ENCODE peak calls at places on chromosomes 2 and 18, in five cellular contexts. One of them, this sample, is unnamed.

GRCh38 chr2:9764153-9764778 is 79.0 kb upstream of the TAF1B start:
- DNase-seq in cardiac muscle cell: no peak
- DNase-seq in OCI-LY7: peak
- DNase-seq in activated T-helper 9 cell treated with anti-CD3 and anti-CD28 coated beads, Interleukin-2, amount 50 U/mL, for 16 hours: no peak
- DNase-seq in naive thymus-derived CD4-positive, alpha-beta T cell: no peak
- DNase-seq in this sample: no peak

GRCh38 chr2:148875387-148876051 is 492 bp downstream of the KIF5C start:
- DNase-seq in naive thymus-derived CD4-positive, alpha-beta T cell: no peak
- DNase-seq in cardiac muscle cell: no peak
- DNase-seq in OCI-LY7: peak
- DNase-seq in activated T-helper 9 cell treated with anti-CD3 and anti-CD28 coated beads, Interleukin-2, amount 50 U/mL, for 16 hours: no peak
- DNase-seq in this sample: no peak

GRCh38 chr18:35478520-35479435 is 19.0 kb downstream of the INO80C start:
- DNase-seq in cardiac muscle cell: peak
- DNase-seq in OCI-LY7: no peak
- DNase-seq in activated T-helper 9 cell treated with anti-CD3 and anti-CD28 coated beads, Interleukin-2, amount 50 U/mL, for 16 hours: no peak
- DNase-seq in naive thymus-derived CD4-positive, alpha-beta T cell: no peak
- DNase-seq in this sample: no peak

GRCh38 chr2:86023366-86023712 is 82.3 kb downstream of the POLR1A start:
- DNase-seq in naive thymus-derived CD4-positive, alpha-beta T cell: no peak
- DNase-seq in cardiac muscle cell: no peak
- DNase-seq in activated T-helper 9 cell treated with anti-CD3 and anti-CD28 coated beads, Interleukin-2, amount 50 U/mL, for 16 hours: no peak
- DNase-seq in OCI-LY7: peak
- DNase-seq in this sample: no peak

GRCh38 chr2:197889041-197889440 is 84.6 kb downstream of the PLCL1 start:
- DNase-seq in OCI-LY7: peak
- DNase-seq in naive thymus-derived CD4-positive, alpha-beta T cell: peak
- DNase-seq in cardiac muscle cell: peak
- DNase-seq in activated T-helper 9 cell treated with anti-CD3 and anti-CD28 coated beads, Interleukin-2, amount 50 U/mL, for 16 hours: no peak
- DNase-seq in this sample: no peak

GRCh38 chr2:45912109-45912508 is 260.6 kb downstream of the PRKCE start:
- DNase-seq in activated T-helper 9 cell treated with anti-CD3 and anti-CD28 coated beads, Interleukin-2, amount 50 U/mL, for 16 hours: no peak
- DNase-seq in naive thymus-derived CD4-positive, alpha-beta T cell: no peak
- DNase-seq in OCI-LY7: no peak
- DNase-seq in cardiac muscle cell: no peak
- DNase-seq in this sample: no peak

GRCh38 chr18:59593291-59593717 is 103.9 kb downstream of the CCBE1 start:
- DNase-seq in cardiac muscle cell: peak
- DNase-seq in naive thymus-derived CD4-positive, alpha-beta T cell: no peak
- DNase-seq in activated T-helper 9 cell treated with anti-CD3 and anti-CD28 coated beads, Interleukin-2, amount 50 U/mL, for 16 hours: no peak
- DNase-seq in OCI-LY7: no peak
- DNase-seq in this sample: no peak

GRCh38 chr2:21333694-21334093 is 209.9 kb downstream of the TDRD15 start:
- DNase-seq in cardiac muscle cell: no peak
- DNase-seq in activated T-helper 9 cell treated with anti-CD3 and anti-CD28 coated beads, Interleukin-2, amount 50 U/mL, for 16 hours: no peak
- DNase-seq in OCI-LY7: no peak
- DNase-seq in naive thymus-derived CD4-positive, alpha-beta T cell: no peak
- DNase-seq in this sample: no peak

GRCh38 chr2:173459363-173459762 is 104.7 kb downstream of the CDCA7 start:
- DNase-seq in naive thymus-derived CD4-positive, alpha-beta T cell: no peak
- DNase-seq in cardiac muscle cell: no peak
- DNase-seq in OCI-LY7: no peak
- DNase-seq in activated T-helper 9 cell treated with anti-CD3 and anti-CD28 coated beads, Interleukin-2, amount 50 U/mL, for 16 hours: no peak
- DNase-seq in this sample: no peak

GRCh38 chr18:31102941-31103340 is 720 bp upstream of the DSC2 start:
- DNase-seq in activated T-helper 9 cell treated with anti-CD3 and anti-CD28 coated beads, Interleukin-2, amount 50 U/mL, for 16 hours: no peak
- DNase-seq in OCI-LY7: no peak
- DNase-seq in cardiac muscle cell: no peak
- DNase-seq in naive thymus-derived CD4-positive, alpha-beta T cell: no peak
- DNase-seq in this sample: no peak

GRCh38 chr2:220144411-220144810 is 517.0 kb downstream of the SLC4A3 start:
- DNase-seq in activated T-helper 9 cell treated with anti-CD3 and anti-CD28 coated beads, Interleukin-2, amount 50 U/mL, for 16 hours: no peak
- DNase-seq in OCI-LY7: no peak
- DNase-seq in naive thymus-derived CD4-positive, alpha-beta T cell: no peak
- DNase-seq in cardiac muscle cell: peak
- DNase-seq in this sample: no peak

GRCh38 chr2:45275235-45275805 is 266.1 kb upstream of the SIX2 start:
- DNase-seq in cardiac muscle cell: no peak
- DNase-seq in OCI-LY7: no peak
- DNase-seq in activated T-helper 9 cell treated with anti-CD3 and anti-CD28 coated beads, Interleukin-2, amount 50 U/mL, for 16 hours: no peak
- DNase-seq in naive thymus-derived CD4-positive, alpha-beta T cell: no peak
- DNase-seq in this sample: no peak

GRCh38 chr18:2981212-2981728 is 31.7 kb downstream of the LPIN2 start:
- DNase-seq in OCI-LY7: peak
- DNase-seq in activated T-helper 9 cell treated with anti-CD3 and anti-CD28 coated beads, Interleukin-2, amount 50 U/mL, for 16 hours: no peak
- DNase-seq in cardiac muscle cell: peak
- DNase-seq in naive thymus-derived CD4-positive, alpha-beta T cell: no peak
- DNase-seq in this sample: no peak

GRCh38 chr18:2988041-2988794 is 24.7 kb downstream of the LPIN2 start:
- DNase-seq in OCI-LY7: no peak
- DNase-seq in activated T-helper 9 cell treated with anti-CD3 and anti-CD28 coated beads, Interleukin-2, amount 50 U/mL, for 16 hours: no peak
- DNase-seq in naive thymus-derived CD4-positive, alpha-beta T cell: no peak
- DNase-seq in cardiac muscle cell: peak
- DNase-seq in this sample: no peak

GRCh38 chr2:217289153-217289908 is 429.5 kb upstream of the TNP1 start:
- DNase-seq in naive thymus-derived CD4-positive, alpha-beta T cell: no peak
- DNase-seq in OCI-LY7: no peak
- DNase-seq in activated T-helper 9 cell treated with anti-CD3 and anti-CD28 coated beads, Interleukin-2, amount 50 U/mL, for 16 hours: no peak
- DNase-seq in cardiac muscle cell: no peak
- DNase-seq in this sample: no peak

GRCh38 chr2:225288986-225289385 is 110.5 kb upstream of the NYAP2 start:
- DNase-seq in naive thymus-derived CD4-positive, alpha-beta T cell: no peak
- DNase-seq in activated T-helper 9 cell treated with anti-CD3 and anti-CD28 coated beads, Interleukin-2, amount 50 U/mL, for 16 hours: no peak
- DNase-seq in OCI-LY7: no peak
- DNase-seq in cardiac muscle cell: no peak
- DNase-seq in this sample: no peak

GRCh38 chr2:118032169-118033013 is 18.5 kb upstream of the CCDC93 start:
- DNase-seq in cardiac muscle cell: peak
- DNase-seq in OCI-LY7: peak
- DNase-seq in naive thymus-derived CD4-positive, alpha-beta T cell: no peak
- DNase-seq in activated T-helper 9 cell treated with anti-CD3 and anti-CD28 coated beads, Interleukin-2, amount 50 U/mL, for 16 hours: no peak
- DNase-seq in this sample: peak

GRCh38 chr2:45871541-45871940 is 220.1 kb downstream of the PRKCE start:
- DNase-seq in naive thymus-derived CD4-positive, alpha-beta T cell: no peak
- DNase-seq in cardiac muscle cell: no peak
- DNase-seq in activated T-helper 9 cell treated with anti-CD3 and anti-CD28 coated beads, Interleukin-2, amount 50 U/mL, for 16 hours: no peak
- DNase-seq in OCI-LY7: no peak
- DNase-seq in this sample: no peak

GRCh38 chr2:143977356-143977755 is 542.6 kb downstream of the ZEB2 start:
- DNase-seq in OCI-LY7: no peak
- DNase-seq in naive thymus-derived CD4-positive, alpha-beta T cell: no peak
- DNase-seq in activated T-helper 9 cell treated with anti-CD3 and anti-CD28 coated beads, Interleukin-2, amount 50 U/mL, for 16 hours: no peak
- DNase-seq in cardiac muscle cell: no peak
- DNase-seq in this sample: no peak

GRCh38 chr18:74963820-74964446 is 245.0 kb downstream of the PTGR3 start:
- DNase-seq in activated T-helper 9 cell treated with anti-CD3 and anti-CD28 coated beads, Interleukin-2, amount 50 U/mL, for 16 hours: no peak
- DNase-seq in cardiac muscle cell: peak
- DNase-seq in OCI-LY7: peak
- DNase-seq in naive thymus-derived CD4-positive, alpha-beta T cell: no peak
- DNase-seq in this sample: peak

GRCh38 chr2:100018794-100019193 is 123.6 kb downstream of the AFF3 start:
- DNase-seq in OCI-LY7: no peak
- DNase-seq in activated T-helper 9 cell treated with anti-CD3 and anti-CD28 coated beads, Interleukin-2, amount 50 U/mL, for 16 hours: no peak
- DNase-seq in cardiac muscle cell: no peak
- DNase-seq in naive thymus-derived CD4-positive, alpha-beta T cell: no peak
- DNase-seq in this sample: no peak

GRCh38 chr18:48676756-48677368 is 138.0 kb downstream of the CTIF start:
- DNase-seq in naive thymus-derived CD4-positive, alpha-beta T cell: peak
- DNase-seq in activated T-helper 9 cell treated with anti-CD3 and anti-CD28 coated beads, Interleukin-2, amount 50 U/mL, for 16 hours: peak
- DNase-seq in OCI-LY7: peak
- DNase-seq in cardiac muscle cell: peak
- DNase-seq in this sample: peak

GRCh38 chr2:211745295-211746097 is 793.1 kb downstream of the ERBB4 start:
- DNase-seq in naive thymus-derived CD4-positive, alpha-beta T cell: no peak
- DNase-seq in cardiac muscle cell: peak
- DNase-seq in OCI-LY7: peak
- DNase-seq in activated T-helper 9 cell treated with anti-CD3 and anti-CD28 coated beads, Interleukin-2, amount 50 U/mL, for 16 hours: no peak
- DNase-seq in this sample: peak

GRCh38 chr18:75218524-75218923 is 7.9 kb downstream of the TSHZ1 start:
- DNase-seq in OCI-LY7: no peak
- DNase-seq in activated T-helper 9 cell treated with anti-CD3 and anti-CD28 coated beads, Interleukin-2, amount 50 U/mL, for 16 hours: no peak
- DNase-seq in cardiac muscle cell: no peak
- DNase-seq in naive thymus-derived CD4-positive, alpha-beta T cell: no peak
- DNase-seq in this sample: no peak

GRCh38 chr2:16285813-16286510 is 345.6 kb downstream of the MYCN start:
- DNase-seq in activated T-helper 9 cell treated with anti-CD3 and anti-CD28 coated beads, Interleukin-2, amount 50 U/mL, for 16 hours: no peak
- DNase-seq in OCI-LY7: no peak
- DNase-seq in naive thymus-derived CD4-positive, alpha-beta T cell: no peak
- DNase-seq in cardiac muscle cell: no peak
- DNase-seq in this sample: no peak

GRCh38 chr2:54601339-54601738 is 122.1 kb upstream of the EML6 start:
- DNase-seq in OCI-LY7: no peak
- DNase-seq in cardiac muscle cell: no peak
- DNase-seq in naive thymus-derived CD4-positive, alpha-beta T cell: no peak
- DNase-seq in activated T-helper 9 cell treated with anti-CD3 and anti-CD28 coated beads, Interleukin-2, amount 50 U/mL, for 16 hours: no peak
- DNase-seq in this sample: no peak

GRCh38 chr2:31421634-31422033 is 7.1 kb upstream of the XDH start:
- DNase-seq in activated T-helper 9 cell treated with anti-CD3 and anti-CD28 coated beads, Interleukin-2, amount 50 U/mL, for 16 hours: no peak
- DNase-seq in naive thymus-derived CD4-positive, alpha-beta T cell: no peak
- DNase-seq in cardiac muscle cell: no peak
- DNase-seq in OCI-LY7: no peak
- DNase-seq in this sample: no peak

GRCh38 chr2:19630921-19631320 is 270.9 kb downstream of the TTC32 start:
- DNase-seq in OCI-LY7: no peak
- DNase-seq in cardiac muscle cell: no peak
- DNase-seq in activated T-helper 9 cell treated with anti-CD3 and anti-CD28 coated beads, Interleukin-2, amount 50 U/mL, for 16 hours: no peak
- DNase-seq in naive thymus-derived CD4-positive, alpha-beta T cell: no peak
- DNase-seq in this sample: no peak

GRCh38 chr2:109128048-109128465 is 948 bp upstream of the SH3RF3 start:
- DNase-seq in naive thymus-derived CD4-positive, alpha-beta T cell: peak
- DNase-seq in cardiac muscle cell: peak
- DNase-seq in activated T-helper 9 cell treated with anti-CD3 and anti-CD28 coated beads, Interleukin-2, amount 50 U/mL, for 16 hours: peak
- DNase-seq in OCI-LY7: peak
- DNase-seq in this sample: peak

GRCh38 chr2:148552675-148553331 is 91.7 kb upstream of the EPC2 start:
- DNase-seq in activated T-helper 9 cell treated with anti-CD3 and anti-CD28 coated beads, Interleukin-2, amount 50 U/mL, for 16 hours: no peak
- DNase-seq in naive thymus-derived CD4-positive, alpha-beta T cell: peak
- DNase-seq in OCI-LY7: peak
- DNase-seq in cardiac muscle cell: no peak
- DNase-seq in this sample: no peak

GRCh38 chr2:190023860-190024259 is 38.7 kb downstream of the MSTN start:
- DNase-seq in naive thymus-derived CD4-positive, alpha-beta T cell: peak
- DNase-seq in cardiac muscle cell: peak
- DNase-seq in OCI-LY7: peak
- DNase-seq in activated T-helper 9 cell treated with anti-CD3 and anti-CD28 coated beads, Interleukin-2, amount 50 U/mL, for 16 hours: no peak
- DNase-seq in this sample: peak

GRCh38 chr2:86785456-86785855 is 5.3 kb downstream of the CD8A start:
- DNase-seq in cardiac muscle cell: no peak
- DNase-seq in OCI-LY7: no peak
- DNase-seq in activated T-helper 9 cell treated with anti-CD3 and anti-CD28 coated beads, Interleukin-2, amount 50 U/mL, for 16 hours: no peak
- DNase-seq in naive thymus-derived CD4-positive, alpha-beta T cell: no peak
- DNase-seq in this sample: no peak

GRCh38 chr2:240143276-240143675 is 2.8 kb upstream of the OTOS start:
- DNase-seq in OCI-LY7: no peak
- DNase-seq in cardiac muscle cell: no peak
- DNase-seq in naive thymus-derived CD4-positive, alpha-beta T cell: no peak
- DNase-seq in activated T-helper 9 cell treated with anti-CD3 and anti-CD28 coated beads, Interleukin-2, amount 50 U/mL, for 16 hours: no peak
- DNase-seq in this sample: no peak

GRCh38 chr2:136000502-136000901 is 15.1 kb upstream of the DARS1 start:
- DNase-seq in naive thymus-derived CD4-positive, alpha-beta T cell: no peak
- DNase-seq in activated T-helper 9 cell treated with anti-CD3 and anti-CD28 coated beads, Interleukin-2, amount 50 U/mL, for 16 hours: no peak
- DNase-seq in OCI-LY7: peak
- DNase-seq in cardiac muscle cell: no peak
- DNase-seq in this sample: peak

GRCh38 chr2:60565472-60565871 is 12.0 kb upstream of the BCL11A start:
- DNase-seq in OCI-LY7: peak
- DNase-seq in naive thymus-derived CD4-positive, alpha-beta T cell: no peak
- DNase-seq in activated T-helper 9 cell treated with anti-CD3 and anti-CD28 coated beads, Interleukin-2, amount 50 U/mL, for 16 hours: no peak
- DNase-seq in cardiac muscle cell: peak
- DNase-seq in this sample: peak

GRCh38 chr2:119257198-119257597 is 33.6 kb downstream of the STEAP3 start:
- DNase-seq in activated T-helper 9 cell treated with anti-CD3 and anti-CD28 coated beads, Interleukin-2, amount 50 U/mL, for 16 hours: no peak
- DNase-seq in naive thymus-derived CD4-positive, alpha-beta T cell: no peak
- DNase-seq in OCI-LY7: no peak
- DNase-seq in cardiac muscle cell: no peak
- DNase-seq in this sample: no peak

GRCh38 chr18:49031511-49032188 is 80.9 kb upstream of the SMAD7 start:
- DNase-seq in activated T-helper 9 cell treated with anti-CD3 and anti-CD28 coated beads, Interleukin-2, amount 50 U/mL, for 16 hours: no peak
- DNase-seq in naive thymus-derived CD4-positive, alpha-beta T cell: peak
- DNase-seq in cardiac muscle cell: no peak
- DNase-seq in OCI-LY7: no peak
- DNase-seq in this sample: no peak

GRCh38 chr2:3594493-3595281 is at the start of gene COLEC11:
- DNase-seq in naive thymus-derived CD4-positive, alpha-beta T cell: no peak
- DNase-seq in OCI-LY7: no peak
- DNase-seq in cardiac muscle cell: peak
- DNase-seq in activated T-helper 9 cell treated with anti-CD3 and anti-CD28 coated beads, Interleukin-2, amount 50 U/mL, for 16 hours: no peak
- DNase-seq in this sample: peak